ENCODE peak calls at places on chromosomes 12 and 14, in eight cellular contexts. I is posterior cingulate gyrus, S is pons, D is endodermal cell, Y is CMK, T is NCI-H748 treated with DMSO at 0.1 percent for 48 hours, J is frontal cortex, V is transverse colon. A is an unnamed sample.

GRCh38 chr14:50396636-50397460 is at the start of gene CDKL1:
- DNase-seq in I (peak), S (peak), D (peak), Y (no peak), T (no peak), J (peak), V (peak), A (peak)

GRCh38 chr12:124992874-124993567 is 424 bp upstream of the BRI3BP start:
- DNase-seq in I (peak), S (peak), D (peak), Y (peak), T (peak), J (no peak), V (peak), A (peak)

GRCh38 chr12:41919526-41920305 is 225.0 kb downstream of the GXYLT1 start:
- DNase-seq in I (no peak), S (peak), D (no peak), Y (no peak), T (peak), J (no peak), V (no peak), A (no peak)

GRCh38 chr12:124480469-124481256 is 86.7 kb downstream of the NCOR2 start:
- DNase-seq in I (no peak), S (no peak), D (no peak), Y (no peak), T (no peak), J (peak), V (peak), A (peak)

GRCh38 chr12:75959506-75959905 is 72.1 kb downstream of the PHLDA1 start:
- DNase-seq in I (no peak), S (no peak), D (no peak), Y (no peak), T (no peak), J (no peak), V (no peak), A (no peak)

GRCh38 chr12:65761301-65761700 is 63.0 kb upstream of the HMGA2 start:
- DNase-seq in I (no peak), S (no peak), D (peak), Y (no peak), T (no peak), J (no peak), V (no peak), A (no peak)

GRCh38 chr14:26598081-26598671 is 343 bp upstream of the NOVA1 start:
- DNase-seq in I (peak), S (peak), D (peak), Y (no peak), T (peak), J (peak), V (peak), A (peak)

GRCh38 chr12:24751181-24751580 is 197.7 kb downstream of the BCAT1 start:
- DNase-seq in I (no peak), S (no peak), D (no peak), Y (no peak), T (no peak), J (no peak), V (no peak), A (no peak)

GRCh38 chr12:121980892-121981272 is 40.8 kb upstream of the BCL7A start:
- DNase-seq in I (no peak), S (no peak), D (no peak), Y (no peak), T (no peak), J (no peak), V (no peak), A (no peak)

GRCh38 chr12:12608557-12608957 is 3.1 kb upstream of the CREBL2 start:
- DNase-seq in I (no peak), S (peak), D (no peak), Y (no peak), T (no peak), J (no peak), V (no peak), A (no peak)

GRCh38 chr12:116236148-116236731 is 41.3 kb downstream of the MED13L start:
- DNase-seq in I (peak), S (peak), D (peak), Y (no peak), T (peak), J (peak), V (peak), A (no peak)